ENCODE peak calls at places on chromosome 16, in six cellular contexts. B, Y, E, Q, D and F are unnamed samples.

GRCh38 chr16:87459027-87459426 is 33.8 kb downstream of the ZCCHC14 start:
- DNase-seq in B (no peak), Y (no peak), E (no peak), Q (no peak), D (no peak), F (no peak)

GRCh38 chr16:75267631-75268264 is 16.3 kb upstream of the BCAR1 start:
- DNase-seq in B (no peak), Y (no peak), E (peak; percentile 75), Q (no peak), D (no peak), F (no peak)

GRCh38 chr16:10277597-10277996 is 95.4 kb upstream of the GRIN2A start:
- DNase-seq in B (no peak), Y (no peak), E (no peak), Q (no peak), D (no peak), F (no peak)

GRCh38 chr16:86066755-86067154 is 167.8 kb downstream of the IRF8 start:
- DNase-seq in B (no peak), Y (no peak), E (no peak), Q (no peak), D (no peak), F (no peak)

GRCh38 chr16:84658690-84659089 is 10.4 kb downstream of the KLHL36 start:
- DNase-seq in B (no peak), Y (no peak), E (no peak), Q (no peak), D (no peak), F (no peak)

GRCh38 chr16:15855704-15856003 is 1.2 kb downstream of the MYH11 start:
- DNase-seq in B (no peak), Y (no peak), E (no peak), Q (peak; percentile 42), D (no peak), F (no peak)

GRCh38 chr16:28168991-28169554 is 42.7 kb downstream of the XPO6 start:
- DNase-seq in B (no peak), Y (peak; percentile 58), E (no peak), Q (no peak), D (no peak), F (no peak)

GRCh38 chr16:56931253-56931768 is 631 bp upstream of the HERPUD1 start:
- DNase-seq in B (no peak), Y (no peak), E (no peak), Q (peak; percentile 95), D (peak; percentile 46), F (peak; percentile 67)

GRCh38 chr16:67666538-67667433 is at the start of the genes C16orf86 and ENKD1:
- DNase-seq in B (peak; percentile 84), Y (peak; percentile 83), E (peak; percentile 91), Q (peak; percentile 94), D (peak; percentile 56), F (peak; percentile 88)

GRCh38 chr16:4330277-4330882 is 14.5 kb downstream of the GLIS2 start:
- DNase-seq in B (peak; percentile 87), Y (peak; percentile 76), E (peak; percentile 88), Q (peak; percentile 84), D (peak; percentile 62), F (peak; percentile 88)

GRCh38 chr16:75243667-75244224 is 7.7 kb downstream of the BCAR1 start:
- DNase-seq in B (no peak), Y (no peak), E (no peak), Q (no peak), D (no peak), F (no peak)

GRCh38 chr16:7967986-7968509 is 622.3 kb downstream of the TMEM114 start:
- DNase-seq in B (no peak), Y (no peak), E (no peak), Q (no peak), D (no peak), F (no peak)

GRCh38 chr16:3508736-3509135 is 7.9 kb downstream of the CLUAP1 start:
- DNase-seq in B (no peak), Y (no peak), E (peak; percentile 25), Q (no peak), D (no peak), F (no peak)

GRCh38 chr16:68732068-68732680 is 4.9 kb upstream of the CDH1 start:
- DNase-seq in B (peak; percentile 70), Y (no peak), E (no peak), Q (peak; percentile 79), D (no peak), F (no peak)

GRCh38 chr16:648786-649589 is at the start of gene WDR90:
- DNase-seq in B (peak; percentile 95), Y (peak; percentile 94), E (peak; percentile 94), Q (peak; percentile 99), D (peak; percentile 79), F (peak; percentile 93)